ENCODE peak calls at places on chromosomes 12 and 14, in five cellular contexts. B is K562, U is PC-3, M is kidney, Z is neural progenitor cell. I is an unnamed sample.

GRCh38 chr14:92436115-92436776 is 77.3 kb upstream of the RIN3 start:
- DNase-seq in B (no peak), U (no peak), M (no peak), Z (no peak), I (no peak)

GRCh38 chr12:3152013-3152412 is 74.8 kb downstream of the TSPAN9 start:
- DNase-seq in B (no peak), U (no peak), M (peak), Z (peak), I (no peak)

GRCh38 chr12:65740873-65741600 is 83.2 kb upstream of the HMGA2 start:
- DNase-seq in B (peak), U (peak), M (peak), Z (peak), I (peak)

GRCh38 chr14:94021416-94022157 is 4.6 kb upstream of the OTUB2 start:
- DNase-seq in B (no peak), U (no peak), M (no peak), Z (no peak), I (no peak)

GRCh38 chr12:65561798-65562382 is 262.4 kb upstream of the HMGA2 start:
- DNase-seq in B (no peak), U (peak), M (no peak), Z (no peak), I (no peak)

GRCh38 chr12:4562034-4562657 is at the start of gene DYRK4:
- DNase-seq in B (peak), U (no peak), M (peak), Z (peak), I (peak)

GRCh38 chr12:127528576-127528975 is 738.4 kb upstream of the TMEM132C start:
- DNase-seq in B (no peak), U (no peak), M (no peak), Z (no peak), I (no peak)

GRCh38 chr12:91274886-91275285 is 92.3 kb upstream of the DCN start:
- DNase-seq in B (no peak), U (no peak), M (no peak), Z (peak), I (no peak)

GRCh38 chr14:32102152-32102787 is 25.2 kb downstream of the ARHGAP5 start:
- DNase-seq in B (no peak), U (no peak), M (no peak), Z (no peak), I (no peak)

GRCh38 chr12:109744991-109745942 is 31.6 kb downstream of the FAM222A start:
- DNase-seq in B (no peak), U (no peak), M (no peak), Z (no peak), I (no peak)

GRCh38 chr14:101400815-101401214 is 160.5 kb upstream of the DIO3 start:
- DNase-seq in B (no peak), U (no peak), M (no peak), Z (no peak), I (no peak)

GRCh38 chr12:52613363-52614030 is 4.9 kb downstream of the KRT73 start:
- DNase-seq in B (no peak), U (no peak), M (no peak), Z (no peak), I (peak)

GRCh38 chr12:46998811-46999368 is 80.5 kb upstream of the PCED1B start:
- DNase-seq in B (no peak), U (peak), M (no peak), Z (no peak), I (no peak)

GRCh38 chr12:57430931-57431566 is at the start of gene R3HDM2:
- DNase-seq in B (no peak), U (peak), M (peak), Z (peak), I (peak)

GRCh38 chr12:106839343-106839742 is 64.9 kb downstream of the RIC8B start:
- DNase-seq in B (no peak), U (no peak), M (no peak), Z (no peak), I (no peak)

GRCh38 chr12:6367065-6367968 is 8.0 kb downstream of the SCNN1A start:
- DNase-seq in B (no peak), U (peak), M (peak), Z (no peak), I (peak)

GRCh38 chr12:130728158-130729058 is 12.3 kb upstream of the RIMBP2 start:
- DNase-seq in B (no peak), U (no peak), M (no peak), Z (no peak), I (no peak)

GRCh38 chr14:103361868-103362267 is 23.3 kb upstream of the MARK3 start:
- DNase-seq in B (no peak), U (peak), M (no peak), Z (no peak), I (no peak)

GRCh38 chr14:103067231-103067954 is 10.0 kb upstream of the CDC42BPB start:
- DNase-seq in B (no peak), U (peak), M (peak), Z (no peak), I (peak)

GRCh38 chr12:51695241-51696010 is 104.4 kb downstream of the SCN8A start:
- DNase-seq in B (no peak), U (no peak), M (no peak), Z (no peak), I (no peak)

GRCh38 chr12:132525833-132526455 is 36.0 kb downstream of the FBRSL1 start:
- DNase-seq in B (no peak), U (no peak), M (no peak), Z (peak), I (no peak)

GRCh38 chr12:9707864-9708808 is 24.8 kb downstream of the CLECL1 start:
- DNase-seq in B (peak), U (peak), M (peak), Z (peak), I (peak)

GRCh38 chr12:9710584-9711375 is 22.1 kb downstream of the CLECL1 start:
- DNase-seq in B (no peak), U (no peak), M (no peak), Z (no peak), I (no peak)

GRCh38 chr12:9706081-9706685 is 26.7 kb downstream of the CLECL1 start:
- DNase-seq in B (no peak), U (peak), M (no peak), Z (no peak), I (no peak)

GRCh38 chr12:9707356-9707755 is 25.5 kb downstream of the CLECL1 start:
- DNase-seq in B (no peak), U (no peak), M (no peak), Z (no peak), I (no peak)

DNA sequence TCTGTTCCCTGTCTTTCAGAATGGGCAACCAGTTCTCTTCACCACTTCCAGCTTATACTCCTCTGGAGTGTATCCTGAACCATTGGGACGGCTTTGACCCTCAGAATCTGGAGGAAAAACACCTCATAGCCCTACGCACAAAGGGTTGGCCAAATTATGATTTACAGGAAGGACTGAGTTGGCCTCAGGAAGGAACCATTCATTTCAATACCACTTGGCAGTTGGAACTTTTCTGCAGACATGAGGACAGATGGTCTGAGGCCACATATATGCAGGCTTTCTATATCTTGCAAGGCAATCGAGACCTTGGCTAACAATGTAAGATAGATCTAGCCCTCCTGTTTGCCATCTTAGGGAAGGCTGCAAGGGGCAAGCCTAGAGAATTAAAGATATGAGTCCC is 24.0 kb downstream of the CLECL1 start:
- DNase-seq in B (no peak), U (no peak), M (no peak), Z (no peak), I (no peak)
- H3K27ac ChIP-seq in B (no peak), U (no peak), M (no peak), Z (no peak), I (no peak)

GRCh38 chr12:75892779-75893408 is 138.7 kb downstream of the PHLDA1 start:
- DNase-seq in B (peak), U (peak), M (no peak), Z (no peak), I (no peak)

GRCh38 chr12:75889214-75889613 is 142.4 kb downstream of the PHLDA1 start:
- DNase-seq in B (no peak), U (no peak), M (no peak), Z (peak), I (no peak)

GRCh38 chr12:75890141-75890540 is 141.4 kb downstream of the PHLDA1 start:
- DNase-seq in B (no peak), U (no peak), M (no peak), Z (no peak), I (no peak)

GRCh38 chr12:75890660-75891059 is 140.9 kb downstream of the PHLDA1 start:
- DNase-seq in B (no peak), U (peak), M (no peak), Z (no peak), I (no peak)

DNA sequence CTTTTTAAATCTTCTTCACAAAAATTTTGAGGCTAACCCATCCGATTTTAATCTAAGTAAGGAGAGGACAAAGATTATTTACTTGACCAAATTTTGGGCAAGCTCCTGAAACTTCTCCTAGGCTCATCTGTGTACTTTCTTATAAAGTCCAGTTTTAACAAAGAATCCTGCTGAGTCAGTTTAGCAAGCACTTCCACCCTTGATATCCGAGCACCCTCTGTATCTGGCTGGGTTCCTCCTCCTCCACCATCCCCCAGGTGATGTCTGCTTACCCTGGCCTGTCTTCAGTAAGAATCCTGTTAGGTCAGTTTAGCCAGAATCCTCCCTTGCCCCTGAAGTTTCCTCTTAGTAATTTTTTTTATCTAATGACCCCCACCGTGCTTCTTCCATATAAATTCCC is 140.5 kb downstream of the PHLDA1 start:
- DNase-seq in B (no peak), U (peak), M (no peak), Z (no peak), I (no peak)
- H3K9ac ChIP-seq in B (no peak), U (peak), M (no peak), Z (no peak), I (no peak)

GRCh38 chr14:24314377-24315193 is 3.3 kb downstream of the LTB4R start:
- DNase-seq in B (no peak), U (no peak), M (no peak), Z (no peak), I (no peak)
- H3K27ac ChIP-seq in B (no peak), U (no peak), M (no peak), Z (no peak), I (no peak)

GRCh38 chr12:92411687-92412086 is 266.0 kb upstream of the BTG1 start:
- DNase-seq in B (no peak), U (no peak), M (no peak), Z (no peak), I (no peak)
- H3K9ac ChIP-seq in B (no peak), U (no peak), M (no peak), Z (no peak), I (no peak)

GRCh38 chr12:26113194-26113654 is 11.6 kb downstream of the BHLHE41 start:
- DNase-seq in B (no peak), U (peak), M (no peak), Z (peak), I (peak)
- H3K27ac ChIP-seq in B (no peak), U (peak), M (no peak), Z (no peak), I (peak)

GRCh38 chr14:68039593-68039992 is 220.0 kb downstream of the RAD51B start:
- DNase-seq in B (no peak), U (peak), M (no peak), Z (no peak), I (no peak)

GRCh38 chr14:68043752-68044151 is 224.2 kb downstream of the RAD51B start:
- DNase-seq in B (no peak), U (no peak), M (no peak), Z (peak), I (no peak)

GRCh38 chr14:68040633-68041369 is 221.2 kb downstream of the RAD51B start:
- DNase-seq in B (no peak), U (no peak), M (no peak), Z (no peak), I (no peak)

GRCh38 chr14:68042002-68042401 is 222.4 kb downstream of the RAD51B start:
- DNase-seq in B (no peak), U (no peak), M (no peak), Z (no peak), I (no peak)

DNA sequence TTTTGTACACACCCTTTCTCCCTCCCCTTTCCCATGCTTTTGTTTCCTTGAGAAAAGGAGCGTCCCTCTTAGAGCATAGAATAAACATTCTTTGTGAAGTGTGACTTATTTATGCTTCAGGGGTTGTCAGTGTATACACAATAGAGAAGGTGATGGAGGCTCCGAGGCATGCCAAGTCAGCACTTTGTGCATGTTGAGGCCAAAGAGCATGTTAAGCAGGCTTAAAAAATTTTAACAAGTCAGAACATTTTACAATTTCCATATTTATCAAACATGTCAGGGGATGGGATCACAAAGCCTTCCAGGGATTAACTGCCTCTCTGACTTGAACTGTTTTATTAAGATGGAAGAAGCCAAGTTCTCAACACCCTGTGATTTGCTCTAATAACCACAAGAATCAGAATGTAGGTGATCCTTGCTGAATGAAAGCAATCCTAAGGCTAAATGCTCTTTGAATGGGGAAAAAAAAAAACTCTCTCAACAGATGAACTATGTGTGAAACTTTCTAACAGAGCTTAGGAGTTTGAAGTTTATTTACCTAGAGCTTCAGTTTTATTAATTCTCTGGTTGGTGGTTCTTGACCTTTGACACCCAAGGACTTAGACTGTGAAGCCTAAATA is 223.1 kb downstream of the RAD51B start:
- DNase-seq in B (no peak), U (peak), M (no peak), Z (peak), I (no peak)
- H3K9ac ChIP-seq in B (no peak), U (no peak), M (no peak), Z (no peak), I (no peak)